ENCODE peak calls at places on chromosomes 11 and 22, in four cellular contexts. L is heart left ventricle, Q is upper lobe of right lung, S is fibroblast of pulmonary artery. Z is an unnamed sample.

GRCh38 chr22:43789452-43789851 is 22.7 kb downstream of the EFCAB6 start:
- DNase-seq in L (no peak), Q (no peak), S (peak), Z (peak)

GRCh38 chr22:32175751-32176644 is 16.9 kb upstream of the C22orf42 start:
- DNase-seq in L (no peak), Q (no peak), S (no peak), Z (no peak)

GRCh38 chr22:44288951-44289350 is 23.8 kb downstream of the SHISAL1 start:
- DNase-seq in L (no peak), Q (no peak), S (no peak), Z (no peak)

GRCh38 chr11:13448876-13449275 is 14.1 kb downstream of the BTBD10 start:
- DNase-seq in L (no peak), Q (no peak), S (peak), Z (peak)

GRCh38 chr11:79007811-79008294 is 433.0 kb downstream of the TENM4 start:
- DNase-seq in L (no peak), Q (no peak), S (no peak), Z (no peak)

GRCh38 chr11:2208691-2209369 is 37.2 kb upstream of the TH start:
- DNase-seq in L (peak), Q (peak), S (no peak), Z (no peak)

GRCh38 chr11:22976146-22976545 is 115.9 kb upstream of the CCDC179 start:
- DNase-seq in L (no peak), Q (no peak), S (peak), Z (peak)

GRCh38 chr22:40808018-40808841 is 10.9 kb downstream of the SLC25A17 start:
- DNase-seq in L (no peak), Q (no peak), S (peak), Z (peak)

GRCh38 chr11:133947298-133947905 is 9.4 kb downstream of the IGSF9B start:
- DNase-seq in L (peak), Q (peak), S (peak), Z (peak)
- TF ChIP-seq CTCF in L (peak), Q (peak), S (peak), Z (peak)

DNA sequence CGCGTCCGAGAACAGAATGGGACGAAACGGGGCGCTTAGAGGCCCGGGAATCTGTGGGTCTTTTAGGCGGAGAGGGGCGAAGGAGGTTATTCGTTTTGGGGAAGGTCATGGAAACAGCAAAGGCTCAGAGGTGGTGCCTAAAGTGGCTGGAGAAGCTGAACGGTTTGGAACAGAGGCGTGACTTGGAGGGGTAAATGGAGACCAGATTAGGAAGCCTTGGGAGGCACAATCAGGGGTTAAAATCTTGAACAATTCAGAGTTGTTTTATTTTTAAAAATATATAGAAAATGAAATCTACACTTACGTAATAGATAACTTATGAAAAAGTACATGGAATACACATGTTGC is 247 bp upstream of the PLAAT5 start:
- DNase-seq in L (no peak), Q (no peak), S (no peak), Z (peak)
- H3K4me3 ChIP-seq in L (peak), Q (peak), S (peak), Z (peak)

GRCh38 chr11:33280402-33280801 is 23.2 kb downstream of the HIPK3 start:
- DNase-seq in L (no peak), Q (no peak), S (no peak), Z (no peak)
- TF ChIP-seq CTCF in L (no peak), Q (no peak), S (no peak), Z (no peak)

GRCh38 chr11:64281957-64282770 is 2.3 kb downstream of the BAD start:
- DNase-seq in L (no peak), Q (no peak), S (no peak), Z (no peak)
- H3K4me3 ChIP-seq in L (no peak), Q (no peak), S (no peak), Z (no peak)

Z was measured in cardiac fibroblast.